ENCODE peak calls at places on chromosome 9, in five cellular contexts. One of them, this sample, is unnamed.

GRCh38 chr9:136140966-136141365 is 22.3 kb upstream of the TMEM250 start:
- DNase-seq in hypothalamus: no peak
- DNase-seq in PC-9: no peak
- DNase-seq in activated CD8-positive, alpha-beta memory T cell treated with anti-CD3 and anti-CD28 coated beads, Interleukin-2, amount 10 ng/mL, durations not matched to agents 7 days and 5 days: no peak
- DNase-seq in T47D: no peak
- DNase-seq in this sample: no peak

GRCh38 chr9:133945314-133945975 is 46.7 kb downstream of the VAV2 start:
- DNase-seq in activated CD8-positive, alpha-beta memory T cell treated with anti-CD3 and anti-CD28 coated beads, Interleukin-2, amount 10 ng/mL, durations not matched to agents 7 days and 5 days: no peak
- DNase-seq in hypothalamus: no peak
- DNase-seq in T47D: no peak
- DNase-seq in PC-9: no peak
- DNase-seq in this sample: no peak

GRCh38 chr9:18010492-18010891 is 431.6 kb downstream of the SH3GL2 start:
- DNase-seq in hypothalamus: no peak
- DNase-seq in T47D: no peak
- DNase-seq in activated CD8-positive, alpha-beta memory T cell treated with anti-CD3 and anti-CD28 coated beads, Interleukin-2, amount 10 ng/mL, durations not matched to agents 7 days and 5 days: no peak
- DNase-seq in PC-9: no peak
- DNase-seq in this sample: peak

GRCh38 chr9:100759166-100759565 is 181.3 kb downstream of the CAVIN4 start:
- DNase-seq in PC-9: no peak
- DNase-seq in hypothalamus: no peak
- DNase-seq in T47D: no peak
- DNase-seq in activated CD8-positive, alpha-beta memory T cell treated with anti-CD3 and anti-CD28 coated beads, Interleukin-2, amount 10 ng/mL, durations not matched to agents 7 days and 5 days: no peak
- DNase-seq in this sample: peak

GRCh38 chr9:77427256-77427927 is 220.7 kb downstream of the GNA14 start:
- DNase-seq in hypothalamus: no peak
- DNase-seq in T47D: no peak
- DNase-seq in activated CD8-positive, alpha-beta memory T cell treated with anti-CD3 and anti-CD28 coated beads, Interleukin-2, amount 10 ng/mL, durations not matched to agents 7 days and 5 days: no peak
- DNase-seq in PC-9: no peak
- DNase-seq in this sample: peak

GRCh38 chr9:127066775-127067111 is 55.7 kb downstream of the ANGPTL2 start:
- DNase-seq in T47D: no peak
- DNase-seq in hypothalamus: no peak
- DNase-seq in PC-9: peak
- DNase-seq in activated CD8-positive, alpha-beta memory T cell treated with anti-CD3 and anti-CD28 coated beads, Interleukin-2, amount 10 ng/mL, durations not matched to agents 7 days and 5 days: no peak
- DNase-seq in this sample: no peak

GRCh38 chr9:37575921-37576721 is at the start of gene FBXO10:
- DNase-seq in T47D: peak
- DNase-seq in PC-9: no peak
- DNase-seq in hypothalamus: peak
- DNase-seq in activated CD8-positive, alpha-beta memory T cell treated with anti-CD3 and anti-CD28 coated beads, Interleukin-2, amount 10 ng/mL, durations not matched to agents 7 days and 5 days: peak
- DNase-seq in this sample: peak

GRCh38 chr9:37650873-37651768 is at the start of gene FRMPD1:
- DNase-seq in hypothalamus: peak
- DNase-seq in PC-9: no peak
- DNase-seq in T47D: peak
- DNase-seq in activated CD8-positive, alpha-beta memory T cell treated with anti-CD3 and anti-CD28 coated beads, Interleukin-2, amount 10 ng/mL, durations not matched to agents 7 days and 5 days: peak
- DNase-seq in this sample: peak

GRCh38 chr9:134695144-134695543 is 53.5 kb downstream of the COL5A1 start:
- DNase-seq in PC-9: no peak
- DNase-seq in activated CD8-positive, alpha-beta memory T cell treated with anti-CD3 and anti-CD28 coated beads, Interleukin-2, amount 10 ng/mL, durations not matched to agents 7 days and 5 days: no peak
- DNase-seq in hypothalamus: no peak
- DNase-seq in T47D: no peak
- DNase-seq in this sample: no peak

GRCh38 chr9:127777368-127777960 is 1.0 kb downstream of the SH2D3C start:
- DNase-seq in hypothalamus: no peak
- DNase-seq in T47D: no peak
- DNase-seq in PC-9: no peak
- DNase-seq in activated CD8-positive, alpha-beta memory T cell treated with anti-CD3 and anti-CD28 coated beads, Interleukin-2, amount 10 ng/mL, durations not matched to agents 7 days and 5 days: peak
- DNase-seq in this sample: no peak

GRCh38 chr9:138053996-138054752 is 176.6 kb downstream of the CACNA1B start:
- DNase-seq in hypothalamus: no peak
- DNase-seq in T47D: peak
- DNase-seq in PC-9: no peak
- DNase-seq in activated CD8-positive, alpha-beta memory T cell treated with anti-CD3 and anti-CD28 coated beads, Interleukin-2, amount 10 ng/mL, durations not matched to agents 7 days and 5 days: peak
- DNase-seq in this sample: no peak

GRCh38 chr9:16625831-16626230 is 244.6 kb downstream of the BNC2 start:
- DNase-seq in T47D: no peak
- DNase-seq in activated CD8-positive, alpha-beta memory T cell treated with anti-CD3 and anti-CD28 coated beads, Interleukin-2, amount 10 ng/mL, durations not matched to agents 7 days and 5 days: no peak
- DNase-seq in hypothalamus: no peak
- DNase-seq in PC-9: no peak
- DNase-seq in this sample: no peak

GRCh38 chr9:100087218-100087617 is 11.6 kb downstream of the ERP44 start:
- DNase-seq in T47D: no peak
- DNase-seq in PC-9: no peak
- DNase-seq in activated CD8-positive, alpha-beta memory T cell treated with anti-CD3 and anti-CD28 coated beads, Interleukin-2, amount 10 ng/mL, durations not matched to agents 7 days and 5 days: peak
- DNase-seq in hypothalamus: no peak
- DNase-seq in this sample: no peak

GRCh38 chr9:129143461-129143927 is 32.3 kb downstream of the PTPA start:
- DNase-seq in T47D: no peak
- DNase-seq in PC-9: no peak
- DNase-seq in activated CD8-positive, alpha-beta memory T cell treated with anti-CD3 and anti-CD28 coated beads, Interleukin-2, amount 10 ng/mL, durations not matched to agents 7 days and 5 days: no peak
- DNase-seq in hypothalamus: no peak
- DNase-seq in this sample: no peak

GRCh38 chr9:20835364-20836286 is 151.6 kb downstream of the FOCAD start:
- DNase-seq in activated CD8-positive, alpha-beta memory T cell treated with anti-CD3 and anti-CD28 coated beads, Interleukin-2, amount 10 ng/mL, durations not matched to agents 7 days and 5 days: no peak
- DNase-seq in hypothalamus: no peak
- DNase-seq in T47D: no peak
- DNase-seq in PC-9: peak
- DNase-seq in this sample: no peak

GRCh38 chr9:137459601-137460362 is 648 bp upstream of the NSMF start:
- DNase-seq in PC-9: no peak
- DNase-seq in hypothalamus: no peak
- DNase-seq in T47D: no peak
- DNase-seq in activated CD8-positive, alpha-beta memory T cell treated with anti-CD3 and anti-CD28 coated beads, Interleukin-2, amount 10 ng/mL, durations not matched to agents 7 days and 5 days: peak
- DNase-seq in this sample: no peak

GRCh38 chr9:115668506-115668905 is 485.1 kb upstream of the PAPPA start:
- DNase-seq in PC-9: peak
- DNase-seq in T47D: no peak
- DNase-seq in activated CD8-positive, alpha-beta memory T cell treated with anti-CD3 and anti-CD28 coated beads, Interleukin-2, amount 10 ng/mL, durations not matched to agents 7 days and 5 days: no peak
- DNase-seq in hypothalamus: no peak
- DNase-seq in this sample: no peak

GRCh38 chr9:86176468-86176867 is 77.1 kb upstream of the GOLM1 start:
- DNase-seq in T47D: no peak
- DNase-seq in PC-9: peak
- DNase-seq in activated CD8-positive, alpha-beta memory T cell treated with anti-CD3 and anti-CD28 coated beads, Interleukin-2, amount 10 ng/mL, durations not matched to agents 7 days and 5 days: no peak
- DNase-seq in hypothalamus: no peak
- DNase-seq in this sample: no peak

GRCh38 chr9:3936520-3937235 is 363.2 kb downstream of the GLIS3 start:
- DNase-seq in activated CD8-positive, alpha-beta memory T cell treated with anti-CD3 and anti-CD28 coated beads, Interleukin-2, amount 10 ng/mL, durations not matched to agents 7 days and 5 days: no peak
- DNase-seq in PC-9: no peak
- DNase-seq in hypothalamus: peak
- DNase-seq in T47D: no peak
- DNase-seq in this sample: no peak

GRCh38 chr9:120386390-120387131 is 193.4 kb downstream of the CDK5RAP2 start:
- DNase-seq in hypothalamus: no peak
- DNase-seq in T47D: peak
- DNase-seq in activated CD8-positive, alpha-beta memory T cell treated with anti-CD3 and anti-CD28 coated beads, Interleukin-2, amount 10 ng/mL, durations not matched to agents 7 days and 5 days: no peak
- DNase-seq in PC-9: no peak
- DNase-seq in this sample: peak

GRCh38 chr9:124594673-124595072 is 87.5 kb upstream of the NR5A1 start:
- DNase-seq in T47D: no peak
- DNase-seq in hypothalamus: no peak
- DNase-seq in activated CD8-positive, alpha-beta memory T cell treated with anti-CD3 and anti-CD28 coated beads, Interleukin-2, amount 10 ng/mL, durations not matched to agents 7 days and 5 days: no peak
- DNase-seq in PC-9: no peak
- DNase-seq in this sample: peak

GRCh38 chr9:136438548-136438908 is 1.1 kb downstream of the INPP5E start:
- DNase-seq in activated CD8-positive, alpha-beta memory T cell treated with anti-CD3 and anti-CD28 coated beads, Interleukin-2, amount 10 ng/mL, durations not matched to agents 7 days and 5 days: peak
- DNase-seq in hypothalamus: no peak
- DNase-seq in T47D: peak
- DNase-seq in PC-9: no peak
- DNase-seq in this sample: peak

GRCh38 chr9:85522459-85523092 is 219.2 kb downstream of the AGTPBP1 start:
- DNase-seq in T47D: no peak
- DNase-seq in hypothalamus: peak
- DNase-seq in PC-9: no peak
- DNase-seq in activated CD8-positive, alpha-beta memory T cell treated with anti-CD3 and anti-CD28 coated beads, Interleukin-2, amount 10 ng/mL, durations not matched to agents 7 days and 5 days: peak
- DNase-seq in this sample: no peak

GRCh38 chr9:133843250-133843649 is 105.1 kb upstream of the SARDH start:
- DNase-seq in T47D: no peak
- DNase-seq in PC-9: no peak
- DNase-seq in activated CD8-positive, alpha-beta memory T cell treated with anti-CD3 and anti-CD28 coated beads, Interleukin-2, amount 10 ng/mL, durations not matched to agents 7 days and 5 days: no peak
- DNase-seq in hypothalamus: no peak
- DNase-seq in this sample: no peak

GRCh38 chr9:114238919-114239879 is 83.7 kb upstream of the ORM1 start:
- DNase-seq in activated CD8-positive, alpha-beta memory T cell treated with anti-CD3 and anti-CD28 coated beads, Interleukin-2, amount 10 ng/mL, durations not matched to agents 7 days and 5 days: no peak
- DNase-seq in PC-9: no peak
- DNase-seq in hypothalamus: peak
- DNase-seq in T47D: no peak
- DNase-seq in this sample: peak

GRCh38 chr9:73118898-73119554 is 32.6 kb upstream of the ANXA1 start:
- DNase-seq in hypothalamus: no peak
- DNase-seq in T47D: no peak
- DNase-seq in activated CD8-positive, alpha-beta memory T cell treated with anti-CD3 and anti-CD28 coated beads, Interleukin-2, amount 10 ng/mL, durations not matched to agents 7 days and 5 days: no peak
- DNase-seq in PC-9: peak
- DNase-seq in this sample: no peak

This sample was measured in NCI-H82.